ENCODE peak calls at places on chromosome 4, in six cellular contexts. J is WTC11; V is left colon; B is effector memory CD4-positive, alpha-beta T cell; H is activated T-helper 1 cell treated with Interleukin-2 at 50 U/mL for 16 hours; T is AG04450. I is an unnamed sample.
A peak's percentile ranks its signal among the peaks of the same experiment; 100 is the strongest.

GRCh38 chr4:111434581-111434980 is 710.7 kb upstream of the FAM241A start:
- DNase-seq in T (no peak), H (no peak), J (no peak), V (peak; percentile 64), B (no peak), I (no peak)

GRCh38 chr4:27000820-27001219 is 140.2 kb downstream of the STIM2 start:
- DNase-seq in H (no peak), J (no peak), V (no peak), T (no peak), B (no peak), I (no peak)

GRCh38 chr4:154120690-154121089 is 331.8 kb upstream of the SFRP2 start:
- DNase-seq in J (no peak), V (no peak), T (no peak), B (no peak), H (no peak), I (no peak)

GRCh38 chr4:184664445-184665210 is 15.1 kb downstream of the PRIMPOL start:
- DNase-seq in T (no peak), H (no peak), V (no peak), B (no peak), J (no peak), I (no peak)

GRCh38 chr4:17723648-17724047 is 57.8 kb downstream of the FAM184B start:
- DNase-seq in T (no peak), B (no peak), H (no peak), V (no peak), J (no peak), I (no peak)

GRCh38 chr4:73315091-73315490 is 56.5 kb upstream of the ANKRD17 start:
- DNase-seq in T (no peak), V (no peak), J (no peak), H (no peak), B (no peak), I (no peak)

GRCh38 chr4:98627477-98627876 is 30.9 kb downstream of the TSPAN5 start:
- DNase-seq in J (no peak), H (no peak), V (no peak), B (no peak), T (no peak), I (no peak)

GRCh38 chr4:25993564-25994185 is 79.7 kb downstream of the SMIM20 start:
- DNase-seq in J (peak; percentile 96), H (no peak), B (no peak), V (peak; percentile 29), T (no peak), I (no peak)

GRCh38 chr4:164383187-164384181 is 370.4 kb upstream of the SMIM31 start:
- DNase-seq in V (no peak), T (no peak), J (peak; percentile 67), H (no peak), B (no peak), I (no peak)

GRCh38 chr4:33649015-33649414 is 2595.3 kb downstream of the ARAP2 start:
- DNase-seq in J (no peak), H (no peak), V (no peak), B (no peak), T (no peak), I (no peak)

GRCh38 chr4:92303621-92304027 is at the start of gene GRID2:
- DNase-seq in J (peak; percentile 83), B (no peak), H (no peak), T (no peak), V (no peak), I (peak; percentile 75)

GRCh38 chr4:56261027-56261426 is 126.3 kb downstream of the AASDH start:
- DNase-seq in H (no peak), J (no peak), T (no peak), B (no peak), V (no peak), I (no peak)

GRCh38 chr4:16783119-16783518 is 115.3 kb downstream of the LDB2 start:
- DNase-seq in T (no peak), J (no peak), B (no peak), V (no peak), H (no peak), I (no peak)

GRCh38 chr4:7753271-7753670 is 186.4 kb downstream of the AFAP1 start:
- DNase-seq in V (no peak), T (no peak), J (no peak), B (no peak), H (no peak), I (no peak)

GRCh38 chr4:43337707-43338106 is 445.2 kb downstream of the GRXCR1 start:
- DNase-seq in T (no peak), V (no peak), H (no peak), J (no peak), B (no peak), I (no peak)

GRCh38 chr4:37463033-37463432 is 218.5 kb downstream of the NWD2 start:
- DNase-seq in H (no peak), V (peak; percentile 54), T (no peak), J (no peak), B (no peak), I (no peak)

GRCh38 chr4:126807132-126807531 is 825.6 kb upstream of the INTU start:
- DNase-seq in T (no peak), B (no peak), H (no peak), J (no peak), V (no peak), I (no peak)

GRCh38 chr4:139828966-139829662 is 163.5 kb downstream of the MGST2 start:
- DNase-seq in V (no peak), T (no peak), H (no peak), B (no peak), J (no peak), I (no peak)